ENCODE peak calls at places on chromosome 17, in five cellular contexts. Q is progenitor cell of endocrine pancreas, R is OCI-LY7, J is bronchial epithelial cell, A is foreskin fibroblast. Y is an unnamed sample.

GRCh38 chr17:44642861-44643260 is 13.4 kb upstream of the MEIOC start:
- DNase-seq in J (no peak), R (no peak), A (peak; percentile 24), Q (no peak), Y (no peak)

GRCh38 chr17:72467841-72468653 is 347.2 kb downstream of the SOX9 start:
- DNase-seq in Q (no peak), A (peak; percentile 58), J (peak; percentile 96), R (no peak), Y (peak; percentile 76)

GRCh38 chr17:7988750-7989178 is 13.7 kb upstream of the GUCY2D start:
- DNase-seq in J (peak; percentile 77), A (peak; percentile 92), Q (no peak), R (peak; percentile 93), Y (peak; percentile 55)

GRCh38 chr17:71237903-71238538 is 882.8 kb upstream of the SOX9 start:
- DNase-seq in R (peak; percentile 39), J (peak; percentile 62), A (peak; percentile 56), Q (no peak), Y (peak; percentile 39)

GRCh38 chr17:37710344-37710886 is 34.4 kb downstream of the HNF1B start:
- DNase-seq in R (peak; percentile 25), J (peak; percentile 62), Q (peak; percentile 73), A (peak; percentile 49), Y (no peak)

GRCh38 chr17:60577147-60577925 is 22.7 kb upstream of the PPM1D start:
- DNase-seq in R (no peak), A (peak; percentile 70), Q (no peak), J (no peak), Y (no peak)

GRCh38 chr17:75067856-75068255 is 19.9 kb upstream of the SLC16A5 start:
- DNase-seq in R (no peak), J (no peak), Q (no peak), A (no peak), Y (no peak)

GRCh38 chr17:47959825-47960655 is 2.4 kb upstream of the PRR15L start:
- DNase-seq in R (no peak), J (no peak), A (no peak), Q (no peak), Y (no peak)

GRCh38 chr17:19728114-19728495 is 11.7 kb upstream of the SLC47A2 start:
- DNase-seq in A (peak; percentile 91), J (peak; percentile 78), R (no peak), Q (no peak), Y (peak; percentile 58)

GRCh38 chr17:3903051-3903825 is 10.4 kb upstream of the CAMKK1 start:
- DNase-seq in R (no peak), J (no peak), A (no peak), Q (no peak), Y (no peak)

GRCh38 chr17:42221886-42222745 is 27.8 kb upstream of the GHDC start:
- DNase-seq in R (peak; percentile 66), Q (no peak), J (peak; percentile 30), A (peak; percentile 78), Y (no peak)

GRCh38 chr17:51869387-51869786 is 289.1 kb downstream of the CA10 start:
- DNase-seq in R (peak; percentile 19), A (peak; percentile 3), Q (peak; percentile 45), J (peak; percentile 30), Y (peak; percentile 13)

GRCh38 chr17:61647044-61647443 is 56.0 kb upstream of the NACA2 start:
- DNase-seq in Q (no peak), R (no peak), A (peak; percentile 78), J (no peak), Y (no peak)

GRCh38 chr17:72515291-72516065 is 394.7 kb downstream of the SOX9 start:
- DNase-seq in A (peak; percentile 47), Q (no peak), R (no peak), J (no peak), Y (no peak)

GRCh38 chr17:72724375-72724774 is 368.1 kb downstream of the SLC39A11 start:
- DNase-seq in R (no peak), J (peak; percentile 76), A (peak; percentile 74), Q (no peak), Y (no peak)

GRCh38 chr17:49570540-49571242 is 5.0 kb upstream of the NXPH3 start:
- DNase-seq in A (no peak), Q (no peak), J (no peak), R (no peak), Y (no peak)

GRCh38 chr17:55437165-55437605 is 15.6 kb upstream of the MMD start:
- DNase-seq in J (no peak), Q (no peak), R (peak; percentile 97), A (peak; percentile 12), Y (no peak)

GRCh38 chr17:79572136-79572915 is 38.5 kb downstream of the RBFOX3 start:
- DNase-seq in Q (no peak), A (no peak), R (no peak), J (no peak), Y (no peak)

GRCh38 chr17:2415081-2415480 is 14.2 kb upstream of the MNT start:
- DNase-seq in A (no peak), Q (no peak), J (no peak), R (no peak), Y (no peak)

GRCh38 chr17:1110844-1111598 is 68.8 kb downstream of the ABR start:
- DNase-seq in Q (no peak), J (peak; percentile 83), A (peak; percentile 89), R (no peak), Y (peak; percentile 71)

GRCh38 chr17:73420897-73421296 is 109.1 kb upstream of the CDC42EP4 start:
- DNase-seq in J (peak; percentile 89), A (no peak), Q (no peak), R (peak; percentile 34), Y (peak; percentile 91)

GRCh38 chr17:77894126-77894956 is 64.2 kb upstream of the TNRC6C start:
- DNase-seq in R (no peak), A (no peak), Q (no peak), J (no peak), Y (no peak)

GRCh38 chr17:77893144-77894044 is 65.1 kb upstream of the TNRC6C start:
- DNase-seq in R (peak; percentile 54), Q (no peak), A (no peak), J (no peak), Y (no peak)

GRCh38 chr17:77891602-77892001 is 66.9 kb upstream of the TNRC6C start:
- DNase-seq in J (no peak), A (no peak), R (no peak), Q (no peak), Y (no peak)

GRCh38 chr17:77892031-77892430 is 66.5 kb upstream of the TNRC6C start:
- DNase-seq in Q (no peak), A (no peak), R (no peak), J (no peak), Y (no peak)

GRCh38 chr17:77892469-77893143 is 65.9 kb upstream of the TNRC6C start:
- DNase-seq in R (no peak), J (no peak), Q (peak; percentile 34), A (no peak), Y (no peak)
- TF ChIP-seq CTCF in R (peak; percentile 80), J (no peak), Q (peak; percentile 55), A (no peak), Y (no peak)

GRCh38 chr17:12743046-12743445 is 46.3 kb upstream of the ARHGAP44 start:
- DNase-seq in J (no peak), R (no peak), A (no peak), Q (no peak), Y (no peak)
- TF ChIP-seq CTCF in J (no peak), R (no peak), A (no peak), Q (no peak), Y (no peak)

GRCh38 chr17:40671282-40671681 is 6.3 kb upstream of the KRT222 start:
- DNase-seq in R (no peak), Q (no peak), A (no peak), J (no peak), Y (no peak)

GRCh38 chr17:40678902-40679522 is 14.0 kb upstream of the KRT222 start:
- DNase-seq in R (no peak), J (peak; percentile 23), A (no peak), Q (no peak), Y (no peak)

GRCh38 chr17:40679523-40679907 is 14.5 kb upstream of the KRT222 start:
- DNase-seq in J (no peak), R (no peak), A (no peak), Q (no peak), Y (no peak)

GRCh38 chr17:40672654-40673053 is 7.7 kb upstream of the KRT222 start:
- DNase-seq in A (no peak), R (no peak), Q (no peak), J (no peak), Y (no peak)

GRCh38 chr17:40675905-40676304 is 10.9 kb upstream of the KRT222 start:
- DNase-seq in Q (no peak), A (no peak), R (no peak), J (no peak), Y (no peak)
- TF ChIP-seq CTCF in Q (no peak), A (no peak), R (no peak), J (no peak), Y (no peak)

GRCh38 chr17:28384281-28385036 is 13.0 kb downstream of the SARM1 start:
- DNase-seq in R (no peak), J (peak; percentile 21), Q (no peak), A (no peak), Y (no peak)

GRCh38 chr17:28379814-28380571 is 8.5 kb downstream of the SARM1 start:
- DNase-seq in R (no peak), Q (no peak), A (peak; percentile 38), J (peak; percentile 98), Y (peak; percentile 90)

GRCh38 chr17:28380572-28380907 is 9.0 kb downstream of the SARM1 start:
- DNase-seq in Q (no peak), R (no peak), J (no peak), A (no peak), Y (no peak)

GRCh38 chr17:28385037-28385797 is 13.7 kb downstream of the SARM1 start:
- DNase-seq in J (no peak), Q (no peak), R (no peak), A (no peak), Y (no peak)

DNA sequence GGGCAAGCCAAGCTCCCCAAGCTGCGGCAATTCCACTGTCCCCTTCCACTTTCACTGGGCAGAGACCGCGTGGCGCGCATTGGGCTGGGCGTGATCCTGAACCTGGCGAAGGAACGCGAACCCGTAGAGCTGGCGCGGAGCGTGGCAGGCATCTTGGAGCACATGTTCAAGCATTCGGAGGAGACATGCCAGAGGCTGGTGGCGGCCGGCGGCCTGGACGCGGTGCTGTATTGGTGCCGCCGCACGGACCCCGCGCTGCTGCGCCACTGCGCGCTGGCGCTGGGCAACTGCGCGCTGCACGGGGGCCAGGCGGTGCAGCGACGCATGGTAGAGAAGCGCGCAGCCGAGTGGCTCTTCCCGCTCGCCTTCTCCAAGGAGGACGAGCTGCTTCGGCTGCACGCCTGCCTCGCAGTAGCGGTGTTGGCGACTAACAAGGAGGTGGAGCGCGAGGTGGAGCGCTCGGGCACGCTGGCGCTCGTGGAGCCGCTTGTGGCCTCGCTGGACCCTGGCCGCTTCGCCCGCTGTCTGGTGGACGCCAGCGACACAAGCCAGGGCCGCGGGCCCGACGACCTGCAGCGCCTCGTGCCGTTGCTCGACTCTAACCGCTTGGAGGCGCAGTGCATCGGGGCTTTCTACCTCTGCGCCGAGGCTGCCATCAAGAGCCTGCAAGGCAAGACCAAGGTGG is 9.8 kb downstream of the SARM1 start:
- DNase-seq in R (no peak), J (peak; percentile 25), Q (peak; percentile 54), A (no peak), Y (no peak)
- TF ChIP-seq CTCF in R (no peak), J (peak; percentile 68), Q (peak; percentile 60), A (no peak), Y (no peak)

GRCh38 chr17:77644981-77645380 is 313.5 kb upstream of the TNRC6C start:
- DNase-seq in R (no peak), J (no peak), A (no peak), Q (no peak), Y (no peak)
- TF ChIP-seq CTCF in R (peak; percentile 36), J (no peak), A (no peak), Q (peak; percentile 35), Y (no peak)

Y was measured in RWPE1.